ENCODE peak calls at places on chromosomes 2 and 18, in seven cellular contexts. C, U, J, G, K, L and Y are unnamed samples.

GRCh38 chr2:38301340-38301968 is 75.6 kb downstream of the ATL2 start:
- DNase-seq in G (no peak), U (peak), L (no peak), J (peak), K (no peak), C (no peak), Y (no peak)

GRCh38 chr2:216041438-216041837 is 28.1 kb upstream of the MREG start:
- DNase-seq in L (no peak), K (no peak), U (no peak), G (no peak), J (no peak), C (no peak), Y (no peak)

GRCh38 chr18:27862056-27862682 is 314.8 kb downstream of the CDH2 start:
- DNase-seq in C (no peak), L (no peak), U (no peak), G (no peak), J (no peak), K (no peak), Y (no peak)

GRCh38 chr2:208363485-208363884 is 43.1 kb upstream of the PTH2R start:
- DNase-seq in G (peak), K (no peak), J (no peak), L (peak), C (peak), U (no peak), Y (peak)

GRCh38 chr2:28419003-28419704 is 26.5 kb downstream of the FOSL2 start:
- DNase-seq in J (no peak), K (no peak), L (no peak), G (no peak), U (no peak), C (no peak), Y (no peak)

GRCh38 chr2:147689510-147689909 is 155.3 kb upstream of the ACVR2A start:
- DNase-seq in L (no peak), U (no peak), K (no peak), J (no peak), C (no peak), G (no peak), Y (no peak)

GRCh38 chr18:32308493-32309120 is 118.8 kb downstream of the MEP1B start:
- DNase-seq in J (no peak), G (peak), C (peak), L (peak), U (no peak), K (no peak), Y (peak)

GRCh38 chr2:203578511-203579130 is 43.5 kb upstream of the RAPH1 start:
- DNase-seq in C (no peak), L (no peak), J (no peak), K (no peak), G (no peak), U (no peak), Y (peak)

GRCh38 chr18:63197246-63197791 is 122.2 kb downstream of the BCL2 start:
- DNase-seq in K (no peak), U (no peak), J (no peak), G (no peak), C (no peak), L (no peak), Y (no peak)

GRCh38 chr18:58862851-58863538 is 1.7 kb upstream of the ZNF532 start:
- DNase-seq in L (peak), K (no peak), U (peak), C (peak), J (peak), G (peak), Y (peak)

GRCh38 chr2:241686322-241686648 is 330 bp downstream of the DTYMK start:
- DNase-seq in G (no peak), C (no peak), U (no peak), L (no peak), J (no peak), K (no peak), Y (no peak)

GRCh38 chr2:118774458-118775133 is 72.9 kb downstream of the EN1 start:
- DNase-seq in K (no peak), U (peak), C (peak), J (peak), G (peak), L (peak), Y (peak)

GRCh38 chr2:152710713-152711112 is 6.5 kb downstream of the PRPF40A start:
- DNase-seq in G (peak), K (no peak), L (peak), J (no peak), C (no peak), U (no peak), Y (peak)

GRCh38 chr18:62877448-62878221 is 162.3 kb downstream of the PHLPP1 start:
- DNase-seq in U (no peak), C (peak), J (no peak), K (no peak), G (peak), L (peak), Y (peak)

GRCh38 chr2:147636238-147636887 is 208.5 kb upstream of the ACVR2A start:
- DNase-seq in U (no peak), L (peak), C (peak), G (peak), J (no peak), K (no peak), Y (peak)

GRCh38 chr18:35174093-35174731 is 66.6 kb upstream of the ZNF397 start:
- DNase-seq in G (no peak), U (no peak), C (no peak), L (no peak), J (no peak), K (no peak), Y (no peak)

GRCh38 chr2:57696016-57696415 is 350.6 kb upstream of the VRK2 start:
- DNase-seq in G (peak), U (no peak), C (no peak), L (no peak), J (no peak), K (no peak), Y (no peak)

GRCh38 chr2:226831266-226831665 is 4.6 kb upstream of the RHBDD1 start:
- DNase-seq in C (no peak), L (no peak), K (no peak), G (no peak), J (no peak), U (no peak), Y (no peak)

GRCh38 chr18:30405038-30405437 is 637.5 kb downstream of the DSC3 start:
- DNase-seq in K (no peak), U (no peak), L (no peak), J (no peak), C (no peak), G (no peak), Y (no peak)

GRCh38 chr2:236536727-236537398 is 32.8 kb upstream of the ACKR3 start:
- DNase-seq in J (no peak), G (no peak), C (no peak), L (no peak), U (no peak), K (no peak), Y (no peak)

GRCh38 chr2:190343500-190344274 is at the start of gene INPP1:
- DNase-seq in L (peak), J (peak), G (peak), C (peak), U (peak), K (peak), Y (peak)

GRCh38 chr2:190343170-190343499 is 254 bp upstream of the INPP1 start:
- DNase-seq in K (no peak), J (no peak), U (no peak), L (no peak), C (no peak), G (no peak), Y (no peak)

GRCh38 chr2:190342601-190343000 is 788 bp upstream of the INPP1 start:
- DNase-seq in C (no peak), L (no peak), G (no peak), U (no peak), K (no peak), J (no peak), Y (no peak)

GRCh38 chr2:190340369-190340768 is 3.0 kb upstream of the INPP1 start:
- DNase-seq in C (peak), G (no peak), K (no peak), U (no peak), J (no peak), L (no peak), Y (peak)

DNA sequence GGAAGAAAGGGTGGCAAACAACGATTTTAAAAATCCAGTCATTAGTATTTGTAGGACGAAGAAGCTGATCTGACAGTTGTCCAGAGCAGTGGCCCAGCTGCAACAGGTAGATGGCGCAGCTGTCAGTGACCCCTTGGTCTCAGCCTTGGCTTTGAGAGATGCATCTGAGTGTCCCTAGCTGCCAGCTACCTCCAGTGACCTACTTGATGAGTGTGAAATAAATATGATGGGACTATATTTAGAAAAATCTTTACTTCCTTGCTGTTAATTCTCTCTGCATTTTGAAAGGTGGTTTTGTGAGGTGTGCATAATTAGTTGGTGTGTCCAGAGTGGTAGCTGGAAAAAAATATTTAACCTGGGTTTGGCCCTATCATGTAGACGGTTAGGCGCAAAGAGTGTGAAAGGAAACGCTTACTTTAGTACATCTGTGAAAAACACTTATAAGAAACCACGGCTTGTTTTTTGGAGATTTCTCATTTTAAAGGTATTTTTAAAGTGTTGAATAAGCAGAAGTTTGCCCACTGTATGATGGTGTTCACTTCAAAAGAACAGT is 962 bp downstream of the INPP1 start:
- DNase-seq in J (peak), U (peak), L (no peak), C (no peak), G (no peak), K (no peak), Y (peak)
- H3K4me3 ChIP-seq in J (peak), U (peak), L (peak), C (peak), G (peak), K (peak), Y (peak)

DNA sequence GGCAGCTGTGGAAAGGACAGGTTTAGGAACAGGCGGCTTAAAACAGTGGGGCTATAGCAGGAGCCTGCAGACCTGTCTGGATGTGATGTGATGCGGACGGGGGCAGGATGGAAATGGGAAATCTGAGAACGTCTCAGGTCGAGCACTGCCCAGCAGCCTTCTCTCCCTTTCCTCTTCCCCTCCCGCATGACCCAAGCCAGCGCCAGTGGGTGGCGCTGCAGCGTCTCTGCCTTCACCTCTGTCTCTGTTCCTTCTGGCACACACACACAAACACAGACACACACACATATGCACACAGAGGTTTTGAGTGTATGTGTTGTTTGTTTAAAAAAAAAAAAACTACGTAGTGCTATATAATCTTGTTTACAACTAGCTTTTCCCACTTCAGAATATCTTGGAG is 82.0 kb upstream of the SLC66A3 start:
- DNase-seq in G (peak), J (peak), U (no peak), K (no peak), L (peak), C (peak), Y (peak)
- TF ChIP-seq CTCF in G (peak), J (peak), U (peak), K (no peak), L (peak), C (peak), Y (peak)

GRCh38 chr18:70195852-70196434 is 9.5 kb downstream of the RTTN start:
- DNase-seq in K (no peak), L (peak), U (no peak), J (no peak), G (peak), C (peak), Y (peak)
- H3K4me3 ChIP-seq in K (no peak), L (no peak), U (no peak), J (no peak), G (no peak), C (no peak), Y (no peak)

GRCh38 chr18:74082476-74083070 is 65.1 kb downstream of the FBXO15 start:
- DNase-seq in L (peak), U (peak), J (peak), C (peak), K (no peak), G (peak), Y (peak)
- TF ChIP-seq CTCF in L (peak), U (peak), J (peak), C (peak), K (no peak), G (peak), Y (peak)

GRCh38 chr2:144595279-144595678 is 75.4 kb upstream of the ZEB2 start:
- DNase-seq in J (no peak), K (no peak), L (no peak), C (no peak), G (no peak), U (no peak), Y (no peak)
- H3K4me3 ChIP-seq in J (no peak), K (no peak), L (no peak), C (no peak), G (no peak), U (no peak), Y (no peak)

GRCh38 chr18:9722691-9723090 is 14.6 kb downstream of the RAB31 start:
- DNase-seq in K (no peak), C (no peak), U (no peak), J (peak), G (no peak), L (no peak), Y (no peak)
- TF ChIP-seq CTCF in K (no peak), C (no peak), U (no peak), J (peak), G (no peak), L (no peak), Y (no peak)

GRCh38 chr18:76621782-76622495 is 126.9 kb upstream of the ZNF516 start:
- DNase-seq in K (no peak), G (peak), L (peak), U (no peak), J (no peak), C (peak), Y (peak)

GRCh38 chr18:76618721-76619120 is 123.7 kb upstream of the ZNF516 start:
- DNase-seq in K (no peak), L (no peak), U (no peak), G (no peak), C (no peak), J (no peak), Y (no peak)

GRCh38 chr18:76621184-76621583 is 126.1 kb upstream of the ZNF516 start:
- DNase-seq in C (no peak), J (no peak), G (peak), K (no peak), U (no peak), L (peak), Y (peak)

GRCh38 chr18:76619342-76620315 is 124.6 kb upstream of the ZNF516 start:
- DNase-seq in L (peak), C (peak), G (peak), J (peak), K (no peak), U (peak), Y (peak)

DNA sequence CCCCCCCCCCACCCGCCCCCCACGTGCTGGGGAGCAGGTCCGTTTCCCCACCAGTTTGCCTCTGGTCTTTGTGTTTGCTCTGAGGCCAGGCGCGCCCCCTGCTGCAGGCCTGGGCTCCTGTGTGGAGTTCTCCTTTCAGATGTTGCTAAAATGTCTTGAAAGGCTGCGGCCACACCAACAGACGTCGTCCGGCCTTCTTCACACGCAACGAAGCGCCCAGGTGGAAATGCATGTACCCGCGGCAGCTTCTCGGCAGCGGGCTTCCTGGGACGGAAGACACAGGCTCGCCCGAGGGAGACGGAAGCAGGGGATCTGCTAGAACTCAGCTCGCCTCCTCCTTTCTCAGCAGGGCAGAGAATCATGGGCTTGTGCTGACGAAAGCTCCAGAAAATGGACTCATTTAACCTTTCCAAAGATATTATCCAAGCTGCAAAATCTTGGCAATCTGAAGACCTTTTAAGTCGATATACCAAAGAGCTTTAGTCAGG is 125.3 kb upstream of the ZNF516 start:
- DNase-seq in L (peak), U (peak), G (peak), J (peak), C (peak), K (no peak), Y (peak)
- H3K4me3 ChIP-seq in L (peak), U (peak), G (peak), J (peak), C (peak), K (peak), Y (peak)

GRCh38 chr2:165902929-165903328 is 50.6 kb downstream of the TTC21B start:
- DNase-seq in J (no peak), U (no peak), L (peak), C (peak), K (no peak), G (peak), Y (peak)
- TF ChIP-seq CTCF in J (no peak), U (peak), L (no peak), C (peak), K (no peak), G (no peak), Y (no peak)